ENCODE peak calls at places on chromosomes 16 and 17, in eight cellular contexts. V, Q, K, R, H, C, O and U are unnamed samples.

GRCh38 chr17:51673066-51673465 is 412.7 kb downstream of the UTP18 start:
- DNase-seq in V (no peak), Q (no peak), K (no peak), R (no peak), H (no peak), C (no peak), O (no peak), U (no peak)

GRCh38 chr16:72787130-72787518 is 260.8 kb downstream of the ZFHX3 start:
- DNase-seq in V (peak), Q (no peak), K (peak), R (peak), H (no peak), C (no peak), O (no peak), U (no peak)

GRCh38 chr16:14667347-14668266 is 26.5 kb downstream of the PLA2G10 start:
- DNase-seq in V (no peak), Q (no peak), K (no peak), R (no peak), H (no peak), C (no peak), O (no peak), U (no peak)

GRCh38 chr17:75587718-75588545 is at the start of gene MYO15B:
- DNase-seq in V (peak), Q (peak), K (peak), R (peak), H (peak), C (no peak), O (no peak), U (no peak)

GRCh38 chr16:88779406-88780099 is 5.5 kb downstream of the PIEZO1 start:
- DNase-seq in V (no peak), Q (no peak), K (no peak), R (no peak), H (no peak), C (no peak), O (no peak), U (no peak)

GRCh38 chr16:87463722-87464690 is 28.8 kb downstream of the ZCCHC14 start:
- DNase-seq in V (no peak), Q (no peak), K (no peak), R (no peak), H (no peak), C (no peak), O (peak), U (no peak)

GRCh38 chr17:78861229-78861628 is 20.6 kb upstream of the USP36 start:
- DNase-seq in V (no peak), Q (no peak), K (no peak), R (no peak), H (no peak), C (no peak), O (no peak), U (no peak)

GRCh38 chr16:78251115-78251514 is 151.7 kb downstream of the WWOX start:
- DNase-seq in V (no peak), Q (no peak), K (no peak), R (no peak), H (no peak), C (no peak), O (no peak), U (no peak)